ENCODE peak calls at places on chromosome 2, in five cellular contexts. One of them, this sample, is unnamed.

GRCh38 chr2:31207790-31208189 is 9.5 kb downstream of the CAPN14 start:
- DNase-seq in M059J: no peak
- DNase-seq in hypothalamus: no peak
- DNase-seq in activated CD4-positive, alpha-beta T cell treated with anti-CD3 and anti-CD28 coated beads, Interleukin-2, amount 10 ng/mL, durations not matched to agents 7 days and 5 days: no peak
- DNase-seq in CD8-positive, alpha-beta T cell: no peak
- DNase-seq in this sample: no peak

GRCh38 chr2:141331127-141331526 is 799.7 kb downstream of the LRP1B start:
- DNase-seq in M059J: peak; percentile 7
- DNase-seq in hypothalamus: no peak
- DNase-seq in activated CD4-positive, alpha-beta T cell treated with anti-CD3 and anti-CD28 coated beads, Interleukin-2, amount 10 ng/mL, durations not matched to agents 7 days and 5 days: no peak
- DNase-seq in CD8-positive, alpha-beta T cell: no peak
- DNase-seq in this sample: peak; percentile 90

GRCh38 chr2:205077159-205077558 is 531.9 kb downstream of the PARD3B start:
- DNase-seq in M059J: peak; percentile 18
- DNase-seq in hypothalamus: no peak
- DNase-seq in activated CD4-positive, alpha-beta T cell treated with anti-CD3 and anti-CD28 coated beads, Interleukin-2, amount 10 ng/mL, durations not matched to agents 7 days and 5 days: peak; percentile 45
- DNase-seq in CD8-positive, alpha-beta T cell: no peak
- DNase-seq in this sample: no peak

GRCh38 chr2:218648473-218649100 is 10.8 kb downstream of the ZNF142 start:
- DNase-seq in M059J: peak; percentile 57
- DNase-seq in hypothalamus: no peak
- DNase-seq in activated CD4-positive, alpha-beta T cell treated with anti-CD3 and anti-CD28 coated beads, Interleukin-2, amount 10 ng/mL, durations not matched to agents 7 days and 5 days: peak; percentile 67
- DNase-seq in CD8-positive, alpha-beta T cell: peak; percentile 65
- DNase-seq in this sample: peak; percentile 72

GRCh38 chr2:160373263-160374019 is 120.2 kb downstream of the RBMS1 start:
- DNase-seq in M059J: no peak
- DNase-seq in hypothalamus: no peak
- DNase-seq in activated CD4-positive, alpha-beta T cell treated with anti-CD3 and anti-CD28 coated beads, Interleukin-2, amount 10 ng/mL, durations not matched to agents 7 days and 5 days: no peak
- DNase-seq in CD8-positive, alpha-beta T cell: no peak
- DNase-seq in this sample: no peak

GRCh38 chr2:111990375-111990774 is 64.7 kb upstream of the TMEM87B start:
- DNase-seq in M059J: no peak
- DNase-seq in hypothalamus: no peak
- DNase-seq in activated CD4-positive, alpha-beta T cell treated with anti-CD3 and anti-CD28 coated beads, Interleukin-2, amount 10 ng/mL, durations not matched to agents 7 days and 5 days: no peak
- DNase-seq in CD8-positive, alpha-beta T cell: no peak
- DNase-seq in this sample: no peak

GRCh38 chr2:161384864-161385263 is 31.2 kb upstream of the TBR1 start:
- DNase-seq in M059J: no peak
- DNase-seq in hypothalamus: no peak
- DNase-seq in activated CD4-positive, alpha-beta T cell treated with anti-CD3 and anti-CD28 coated beads, Interleukin-2, amount 10 ng/mL, durations not matched to agents 7 days and 5 days: peak; percentile 72
- DNase-seq in CD8-positive, alpha-beta T cell: no peak
- DNase-seq in this sample: no peak

GRCh38 chr2:239695728-239696240 is 295.0 kb upstream of the HDAC4 start:
- DNase-seq in M059J: no peak
- DNase-seq in hypothalamus: no peak
- DNase-seq in activated CD4-positive, alpha-beta T cell treated with anti-CD3 and anti-CD28 coated beads, Interleukin-2, amount 10 ng/mL, durations not matched to agents 7 days and 5 days: no peak
- DNase-seq in CD8-positive, alpha-beta T cell: peak; percentile 23
- DNase-seq in this sample: no peak

GRCh38 chr2:141468746-141469145 is 662.1 kb downstream of the LRP1B start:
- DNase-seq in M059J: no peak
- DNase-seq in hypothalamus: no peak
- DNase-seq in activated CD4-positive, alpha-beta T cell treated with anti-CD3 and anti-CD28 coated beads, Interleukin-2, amount 10 ng/mL, durations not matched to agents 7 days and 5 days: no peak
- DNase-seq in CD8-positive, alpha-beta T cell: no peak
- DNase-seq in this sample: no peak

GRCh38 chr2:112880081-112880531 is 30.9 kb upstream of the IL37 start:
- DNase-seq in M059J: peak; percentile 87
- DNase-seq in hypothalamus: no peak
- DNase-seq in activated CD4-positive, alpha-beta T cell treated with anti-CD3 and anti-CD28 coated beads, Interleukin-2, amount 10 ng/mL, durations not matched to agents 7 days and 5 days: no peak
- DNase-seq in CD8-positive, alpha-beta T cell: no peak
- DNase-seq in this sample: no peak

GRCh38 chr2:217956895-217957457 is 45.8 kb downstream of the TNS1 start:
- DNase-seq in M059J: no peak
- DNase-seq in hypothalamus: no peak
- DNase-seq in activated CD4-positive, alpha-beta T cell treated with anti-CD3 and anti-CD28 coated beads, Interleukin-2, amount 10 ng/mL, durations not matched to agents 7 days and 5 days: no peak
- DNase-seq in CD8-positive, alpha-beta T cell: no peak
- DNase-seq in this sample: no peak

GRCh38 chr2:219554369-219554768 is 10.5 kb downstream of the TMEM198 start:
- DNase-seq in M059J: no peak
- DNase-seq in hypothalamus: no peak
- DNase-seq in activated CD4-positive, alpha-beta T cell treated with anti-CD3 and anti-CD28 coated beads, Interleukin-2, amount 10 ng/mL, durations not matched to agents 7 days and 5 days: no peak
- DNase-seq in CD8-positive, alpha-beta T cell: no peak
- DNase-seq in this sample: no peak

GRCh38 chr2:72138011-72138881 is 9.4 kb downstream of the CYP26B1 start:
- DNase-seq in M059J: peak; percentile 52
- DNase-seq in hypothalamus: no peak
- DNase-seq in activated CD4-positive, alpha-beta T cell treated with anti-CD3 and anti-CD28 coated beads, Interleukin-2, amount 10 ng/mL, durations not matched to agents 7 days and 5 days: no peak
- DNase-seq in CD8-positive, alpha-beta T cell: no peak
- DNase-seq in this sample: no peak

GRCh38 chr2:9592699-9593098 is 37.1 kb upstream of the ADAM17 start:
- DNase-seq in M059J: no peak
- DNase-seq in hypothalamus: no peak
- DNase-seq in activated CD4-positive, alpha-beta T cell treated with anti-CD3 and anti-CD28 coated beads, Interleukin-2, amount 10 ng/mL, durations not matched to agents 7 days and 5 days: no peak
- DNase-seq in CD8-positive, alpha-beta T cell: no peak
- DNase-seq in this sample: no peak

GRCh38 chr2:96157649-96158553 is 12.7 kb upstream of the DUSP2 start:
- DNase-seq in M059J: no peak
- DNase-seq in hypothalamus: no peak
- DNase-seq in activated CD4-positive, alpha-beta T cell treated with anti-CD3 and anti-CD28 coated beads, Interleukin-2, amount 10 ng/mL, durations not matched to agents 7 days and 5 days: peak; percentile 69
- DNase-seq in CD8-positive, alpha-beta T cell: peak; percentile 82
- DNase-seq in this sample: peak; percentile 80

GRCh38 chr2:26609839-26610277 is 31.3 kb downstream of the CIB4 start:
- DNase-seq in M059J: no peak
- DNase-seq in hypothalamus: no peak
- DNase-seq in activated CD4-positive, alpha-beta T cell treated with anti-CD3 and anti-CD28 coated beads, Interleukin-2, amount 10 ng/mL, durations not matched to agents 7 days and 5 days: peak; percentile 20
- DNase-seq in CD8-positive, alpha-beta T cell: peak; percentile 59
- DNase-seq in this sample: no peak

GRCh38 chr2:216189410-216189809 is 80.3 kb downstream of the XRCC5 start:
- DNase-seq in M059J: peak; percentile 36
- DNase-seq in hypothalamus: no peak
- DNase-seq in activated CD4-positive, alpha-beta T cell treated with anti-CD3 and anti-CD28 coated beads, Interleukin-2, amount 10 ng/mL, durations not matched to agents 7 days and 5 days: no peak
- DNase-seq in CD8-positive, alpha-beta T cell: no peak
- DNase-seq in this sample: no peak

GRCh38 chr2:118492335-118492734 is 355.1 kb downstream of the EN1 start:
- DNase-seq in M059J: no peak
- DNase-seq in hypothalamus: no peak
- DNase-seq in activated CD4-positive, alpha-beta T cell treated with anti-CD3 and anti-CD28 coated beads, Interleukin-2, amount 10 ng/mL, durations not matched to agents 7 days and 5 days: no peak
- DNase-seq in CD8-positive, alpha-beta T cell: no peak
- DNase-seq in this sample: peak; percentile 2

GRCh38 chr2:64750817-64751285 is 97.1 kb upstream of the SERTAD2 start:
- DNase-seq in M059J: peak; percentile 99
- DNase-seq in hypothalamus: peak; percentile 100
- DNase-seq in activated CD4-positive, alpha-beta T cell treated with anti-CD3 and anti-CD28 coated beads, Interleukin-2, amount 10 ng/mL, durations not matched to agents 7 days and 5 days: peak; percentile 97
- DNase-seq in CD8-positive, alpha-beta T cell: peak; percentile 97
- DNase-seq in this sample: peak; percentile 100

GRCh38 chr2:31384351-31384750 is 30.2 kb downstream of the XDH start:
- DNase-seq in M059J: peak; percentile 88
- DNase-seq in hypothalamus: no peak
- DNase-seq in activated CD4-positive, alpha-beta T cell treated with anti-CD3 and anti-CD28 coated beads, Interleukin-2, amount 10 ng/mL, durations not matched to agents 7 days and 5 days: no peak
- DNase-seq in CD8-positive, alpha-beta T cell: peak; percentile 11
- DNase-seq in this sample: no peak

GRCh38 chr2:28649481-28650260 is 102.0 kb upstream of the PPP1CB start:
- DNase-seq in M059J: peak; percentile 84
- DNase-seq in hypothalamus: no peak
- DNase-seq in activated CD4-positive, alpha-beta T cell treated with anti-CD3 and anti-CD28 coated beads, Interleukin-2, amount 10 ng/mL, durations not matched to agents 7 days and 5 days: no peak
- DNase-seq in CD8-positive, alpha-beta T cell: no peak
- DNase-seq in this sample: peak; percentile 76

GRCh38 chr2:40248294-40248693 is 203.6 kb downstream of the SLC8A1 start:
- DNase-seq in M059J: no peak
- DNase-seq in hypothalamus: no peak
- DNase-seq in activated CD4-positive, alpha-beta T cell treated with anti-CD3 and anti-CD28 coated beads, Interleukin-2, amount 10 ng/mL, durations not matched to agents 7 days and 5 days: no peak
- DNase-seq in CD8-positive, alpha-beta T cell: no peak
- DNase-seq in this sample: no peak

GRCh38 chr2:86195055-86195807 is at the start of gene IMMT:
- DNase-seq in M059J: peak; percentile 95
- DNase-seq in hypothalamus: peak; percentile 93
- DNase-seq in activated CD4-positive, alpha-beta T cell treated with anti-CD3 and anti-CD28 coated beads, Interleukin-2, amount 10 ng/mL, durations not matched to agents 7 days and 5 days: peak; percentile 95
- DNase-seq in CD8-positive, alpha-beta T cell: peak; percentile 93
- DNase-seq in this sample: peak; percentile 98

GRCh38 chr2:216666461-216667233 is 28.7 kb downstream of the IGFBP5 start:
- DNase-seq in M059J: peak; percentile 61
- DNase-seq in hypothalamus: peak; percentile 54
- DNase-seq in activated CD4-positive, alpha-beta T cell treated with anti-CD3 and anti-CD28 coated beads, Interleukin-2, amount 10 ng/mL, durations not matched to agents 7 days and 5 days: peak; percentile 71
- DNase-seq in CD8-positive, alpha-beta T cell: peak; percentile 79
- DNase-seq in this sample: peak; percentile 82

GRCh38 chr2:12048551-12048950 is 302.1 kb downstream of the LPIN1 start:
- DNase-seq in M059J: no peak
- DNase-seq in hypothalamus: no peak
- DNase-seq in activated CD4-positive, alpha-beta T cell treated with anti-CD3 and anti-CD28 coated beads, Interleukin-2, amount 10 ng/mL, durations not matched to agents 7 days and 5 days: no peak
- DNase-seq in CD8-positive, alpha-beta T cell: no peak
- DNase-seq in this sample: peak; percentile 33

GRCh38 chr2:3536682-3537632 is 17.6 kb upstream of the ADI1 start:
- DNase-seq in M059J: peak; percentile 53
- DNase-seq in hypothalamus: no peak
- DNase-seq in activated CD4-positive, alpha-beta T cell treated with anti-CD3 and anti-CD28 coated beads, Interleukin-2, amount 10 ng/mL, durations not matched to agents 7 days and 5 days: no peak
- DNase-seq in CD8-positive, alpha-beta T cell: no peak
- DNase-seq in this sample: peak; percentile 61

GRCh38 chr2:69989422-69990128 is 28.1 kb upstream of the ASPRV1 start:
- DNase-seq in M059J: no peak
- DNase-seq in hypothalamus: no peak
- DNase-seq in activated CD4-positive, alpha-beta T cell treated with anti-CD3 and anti-CD28 coated beads, Interleukin-2, amount 10 ng/mL, durations not matched to agents 7 days and 5 days: no peak
- DNase-seq in CD8-positive, alpha-beta T cell: no peak
- DNase-seq in this sample: no peak

GRCh38 chr2:111918383-111918806 is 20.0 kb downstream of the MERTK start:
- DNase-seq in M059J: no peak
- DNase-seq in hypothalamus: no peak
- DNase-seq in activated CD4-positive, alpha-beta T cell treated with anti-CD3 and anti-CD28 coated beads, Interleukin-2, amount 10 ng/mL, durations not matched to agents 7 days and 5 days: no peak
- DNase-seq in CD8-positive, alpha-beta T cell: no peak
- DNase-seq in this sample: peak; percentile 75

GRCh38 chr2:202178342-202178958 is 59.9 kb downstream of the SUMO1 start:
- DNase-seq in M059J: peak; percentile 69
- DNase-seq in hypothalamus: no peak
- DNase-seq in activated CD4-positive, alpha-beta T cell treated with anti-CD3 and anti-CD28 coated beads, Interleukin-2, amount 10 ng/mL, durations not matched to agents 7 days and 5 days: peak; percentile 64
- DNase-seq in CD8-positive, alpha-beta T cell: peak; percentile 62
- DNase-seq in this sample: peak; percentile 83

GRCh38 chr2:86704482-86704971 is 15.6 kb upstream of the RMND5A start:
- DNase-seq in M059J: peak; percentile 94
- DNase-seq in hypothalamus: no peak
- DNase-seq in activated CD4-positive, alpha-beta T cell treated with anti-CD3 and anti-CD28 coated beads, Interleukin-2, amount 10 ng/mL, durations not matched to agents 7 days and 5 days: no peak
- DNase-seq in CD8-positive, alpha-beta T cell: no peak
- DNase-seq in this sample: peak; percentile 30

GRCh38 chr2:27208486-27209050 is 3.3 kb upstream of the ATRAID start:
- DNase-seq in M059J: no peak
- DNase-seq in hypothalamus: no peak
- DNase-seq in activated CD4-positive, alpha-beta T cell treated with anti-CD3 and anti-CD28 coated beads, Interleukin-2, amount 10 ng/mL, durations not matched to agents 7 days and 5 days: no peak
- DNase-seq in CD8-positive, alpha-beta T cell: no peak
- DNase-seq in this sample: no peak

GRCh38 chr2:162710282-162710891 is 128.2 kb downstream of the KCNH7 start:
- DNase-seq in M059J: peak; percentile 5
- DNase-seq in hypothalamus: no peak
- DNase-seq in activated CD4-positive, alpha-beta T cell treated with anti-CD3 and anti-CD28 coated beads, Interleukin-2, amount 10 ng/mL, durations not matched to agents 7 days and 5 days: no peak
- DNase-seq in CD8-positive, alpha-beta T cell: no peak
- DNase-seq in this sample: no peak

GRCh38 chr2:128639693-128640092 is 321.0 kb upstream of the HS6ST1 start:
- DNase-seq in M059J: no peak
- DNase-seq in hypothalamus: no peak
- DNase-seq in activated CD4-positive, alpha-beta T cell treated with anti-CD3 and anti-CD28 coated beads, Interleukin-2, amount 10 ng/mL, durations not matched to agents 7 days and 5 days: no peak
- DNase-seq in CD8-positive, alpha-beta T cell: peak; percentile 5
- DNase-seq in this sample: peak; percentile 34

GRCh38 chr2:18949871-18950597 is 360.7 kb upstream of the NT5C1B start:
- DNase-seq in M059J: peak; percentile 94
- DNase-seq in hypothalamus: no peak
- DNase-seq in activated CD4-positive, alpha-beta T cell treated with anti-CD3 and anti-CD28 coated beads, Interleukin-2, amount 10 ng/mL, durations not matched to agents 7 days and 5 days: no peak
- DNase-seq in CD8-positive, alpha-beta T cell: no peak
- DNase-seq in this sample: no peak

GRCh38 chr2:122236152-122236892 is 480.9 kb downstream of the TSN start:
- DNase-seq in M059J: peak; percentile 76
- DNase-seq in hypothalamus: no peak
- DNase-seq in activated CD4-positive, alpha-beta T cell treated with anti-CD3 and anti-CD28 coated beads, Interleukin-2, amount 10 ng/mL, durations not matched to agents 7 days and 5 days: no peak
- DNase-seq in CD8-positive, alpha-beta T cell: no peak
- DNase-seq in this sample: peak; percentile 64

GRCh38 chr2:189014426-189015138 is 40.4 kb downstream of the COL3A1 start:
- DNase-seq in M059J: no peak
- DNase-seq in hypothalamus: no peak
- DNase-seq in activated CD4-positive, alpha-beta T cell treated with anti-CD3 and anti-CD28 coated beads, Interleukin-2, amount 10 ng/mL, durations not matched to agents 7 days and 5 days: no peak
- DNase-seq in CD8-positive, alpha-beta T cell: no peak
- DNase-seq in this sample: peak; percentile 22

GRCh38 chr2:28736034-28736433 is 15.6 kb upstream of the PPP1CB start:
- DNase-seq in M059J: peak; percentile 77
- DNase-seq in hypothalamus: peak; percentile 7
- DNase-seq in activated CD4-positive, alpha-beta T cell treated with anti-CD3 and anti-CD28 coated beads, Interleukin-2, amount 10 ng/mL, durations not matched to agents 7 days and 5 days: no peak
- DNase-seq in CD8-positive, alpha-beta T cell: no peak
- DNase-seq in this sample: no peak

GRCh38 chr2:241116606-241117560 is 14.8 kb upstream of the MTERF4 start:
- DNase-seq in M059J: no peak
- DNase-seq in hypothalamus: no peak
- DNase-seq in activated CD4-positive, alpha-beta T cell treated with anti-CD3 and anti-CD28 coated beads, Interleukin-2, amount 10 ng/mL, durations not matched to agents 7 days and 5 days: no peak
- DNase-seq in CD8-positive, alpha-beta T cell: no peak
- DNase-seq in this sample: no peak

GRCh38 chr2:161416633-161417427 is 733 bp downstream of the TBR1 start:
- DNase-seq in M059J: no peak
- DNase-seq in hypothalamus: no peak
- DNase-seq in activated CD4-positive, alpha-beta T cell treated with anti-CD3 and anti-CD28 coated beads, Interleukin-2, amount 10 ng/mL, durations not matched to agents 7 days and 5 days: no peak
- DNase-seq in CD8-positive, alpha-beta T cell: no peak
- DNase-seq in this sample: no peak

GRCh38 chr2:218030409-218031195 is 27.8 kb upstream of the TNS1 start:
- DNase-seq in M059J: no peak
- DNase-seq in hypothalamus: no peak
- DNase-seq in activated CD4-positive, alpha-beta T cell treated with anti-CD3 and anti-CD28 coated beads, Interleukin-2, amount 10 ng/mL, durations not matched to agents 7 days and 5 days: peak; percentile 5
- DNase-seq in CD8-positive, alpha-beta T cell: peak; percentile 41
- DNase-seq in this sample: no peak